ENCODE peak calls at places on chromosomes 13 and 19, in six cellular contexts. Y is neural progenitor cell, T is tibial nerve, N is Peyer's patch, A is PC-9, U is pancreas. V is an unnamed sample. For H3K27me3, the result is how much of the 10 kb centered on the place peaks cover.

GRCh38 chr19:51064534-51065220 is at the start of gene KLK13:
- DNase-seq in A (peak), U (peak), T (no peak), N (no peak), Y (peak), V (no peak)

GRCh38 chr19:32652893-32653625 is 21.9 kb downstream of the ANKRD27 start:
- DNase-seq in T (peak), Y (no peak), U (peak), N (peak), A (peak), V (no peak)

GRCh38 chr19:32308436-32309077 is 36.9 kb upstream of the ZNF507 start:
- DNase-seq in T (no peak), N (no peak), A (no peak), U (no peak), Y (no peak), V (no peak)

GRCh38 chr13:111874981-111875380 is 192.0 kb upstream of the SOX1 start:
- DNase-seq in U (no peak), A (no peak), Y (no peak), T (no peak), N (no peak), V (no peak)

GRCh38 chr19:13234518-13234917 is 84.3 kb downstream of the IER2 start:
- DNase-seq in U (no peak), A (no peak), T (peak), N (peak), Y (peak), V (peak)

GRCh38 chr13:74191036-74191809 is 57.0 kb upstream of the KLF12 start:
- DNase-seq in T (no peak), Y (peak), U (no peak), N (no peak), A (no peak), V (no peak)

GRCh38 chr13:37602743-37603381 is 4.3 kb upstream of the POSTN start:
- DNase-seq in A (no peak), U (no peak), T (no peak), Y (no peak), N (no peak), V (no peak)

GRCh38 chr19:3365447-3366103 is 808 bp upstream of the NFIC start:
- DNase-seq in T (peak), Y (no peak), A (peak), N (no peak), U (peak), V (no peak)

GRCh38 chr19:43674630-43674982 is 4.6 kb upstream of the PLAUR start:
- DNase-seq in U (no peak), N (no peak), Y (no peak), T (no peak), A (no peak), V (no peak)

GRCh38 chr13:75635621-75636338 is at the start of gene LMO7:
- DNase-seq in U (peak), T (peak), A (peak), Y (peak), N (peak), V (no peak)

GRCh38 chr19:51366999-51367564 is 894 bp upstream of the ETFB start:
- DNase-seq in T (no peak), Y (no peak), N (no peak), U (peak), A (no peak), V (no peak)

GRCh38 chr19:15213715-15214381 is 13.1 kb upstream of the NOTCH3 start:
- DNase-seq in T (no peak), N (no peak), A (no peak), U (peak), Y (no peak), V (no peak)

GRCh38 chr19:48646192-48646911 is 365 bp upstream of the CA11 start:
- DNase-seq in A (peak), N (peak), U (peak), Y (peak), T (peak), V (peak)

GRCh38 chr19:29660835-29661234 is 4.4 kb upstream of the PLEKHF1 start:
- DNase-seq in Y (no peak), A (no peak), N (no peak), T (no peak), U (no peak), V (no peak)

GRCh38 chr13:75368167-75368566 is 113.8 kb downstream of the TBC1D4 start:
- DNase-seq in U (no peak), A (no peak), Y (no peak), N (no peak), T (peak), V (no peak)

GRCh38 chr13:28585557-28585956 is 73.4 kb upstream of the POMP start:
- DNase-seq in Y (no peak), A (no peak), U (no peak), N (no peak), T (no peak), V (no peak)

GRCh38 chr13:80082396-80083096 is 258.4 kb downstream of the SPRY2 start:
- DNase-seq in U (no peak), Y (no peak), A (no peak), N (no peak), T (no peak), V (no peak)

GRCh38 chr19:34841780-34842179 is 68.8 kb upstream of the ZNF599 start:
- DNase-seq in N (no peak), Y (peak), A (no peak), U (no peak), T (no peak), V (no peak)

GRCh38 chr19:42246143-42246868 is 3.9 kb upstream of the GSK3A start:
- DNase-seq in N (peak), U (peak), Y (peak), A (peak), T (peak), V (no peak)

GRCh38 chr13:100610399-100611347 is 22.1 kb upstream of the GGACT start:
- DNase-seq in T (no peak), N (no peak), A (no peak), Y (no peak), U (no peak), V (peak)

GRCh38 chr13:25816239-25816638 is 235.6 kb downstream of the SHISA2 start:
- DNase-seq in U (no peak), N (no peak), T (no peak), Y (no peak), A (no peak), V (no peak)

GRCh38 chr19:42568006-42568405 is 26.7 kb downstream of the CEACAM8 start:
- DNase-seq in U (no peak), T (no peak), N (no peak), Y (no peak), A (no peak), V (no peak)

GRCh38 chr13:112831801-112832200 is 137.2 kb upstream of the MCF2L start:
- DNase-seq in A (no peak), Y (no peak), N (no peak), U (no peak), T (no peak), V (no peak)

GRCh38 chr19:55923556-55923955 is 8.6 kb downstream of the NLRP13 start:
- DNase-seq in A (no peak), T (no peak), U (no peak), N (no peak), Y (no peak), V (no peak)

GRCh38 chr13:48571121-48571901 is 38.4 kb upstream of the RCBTB2 start:
- DNase-seq in U (no peak), N (no peak), A (no peak), T (peak), Y (no peak), V (no peak)

GRCh38 chr13:80048030-80048429 is 292.9 kb downstream of the SPRY2 start:
- DNase-seq in T (no peak), U (no peak), A (no peak), N (no peak), Y (no peak), V (no peak)

GRCh38 chr19:47275866-47276461 is 1.3 kb downstream of the INAFM1 start:
- DNase-seq in U (peak), Y (no peak), N (no peak), A (no peak), T (peak), V (no peak)
- H3K27me3 ChIP-seq in U (under half), Y (under half), N (under half), A (under half), T (under half), V (under half)

DNA sequence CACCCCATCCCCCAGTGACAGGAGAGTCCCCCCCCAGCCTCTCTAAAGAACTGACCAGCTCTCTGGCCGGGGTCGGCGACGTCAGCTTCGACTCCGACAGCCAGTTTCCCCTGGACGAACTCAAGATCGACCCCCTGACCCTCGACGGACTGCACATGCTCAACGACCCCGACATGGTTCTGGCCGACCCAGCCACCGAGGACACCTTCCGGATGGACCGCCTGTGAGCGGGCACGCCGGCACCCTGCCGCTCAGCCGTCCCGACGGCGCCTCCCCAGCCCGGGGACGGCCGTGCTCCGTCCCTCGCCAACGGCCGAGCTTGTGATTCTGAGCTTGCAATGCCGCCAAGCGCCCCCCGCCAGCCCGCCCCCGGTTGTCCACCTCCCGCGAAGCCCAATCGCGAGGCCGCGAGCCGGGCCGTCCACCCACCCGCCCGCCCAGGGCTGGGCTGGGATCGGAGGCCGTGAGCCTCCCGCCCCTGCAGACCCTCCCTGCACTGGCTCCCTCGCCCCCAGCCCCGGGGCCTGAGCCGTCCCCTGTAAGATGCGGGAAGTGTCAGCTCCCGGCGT is 13.9 kb downstream of the COMP start:
- DNase-seq in N (no peak), A (no peak), Y (peak), U (peak), T (no peak), V (no peak)
- H3K27me3 ChIP-seq in N (under half), A (under half), Y (half or more), U (under half), T (under half), V (under half)

GRCh38 chr13:44432595-44432994 is 59.0 kb downstream of the SERP2 start:
- DNase-seq in U (no peak), A (no peak), N (no peak), T (no peak), Y (no peak), V (no peak)
- H3K27me3 ChIP-seq in U (under half), A (under half), N (under half), T (under half), Y (under half), V (under half)

GRCh38 chr19:19068659-19069509 is 5.1 kb downstream of the SLC25A42 start:
- DNase-seq in N (no peak), T (no peak), U (no peak), A (no peak), Y (no peak), V (peak)
- H3K27me3 ChIP-seq in N (under half), T (under half), U (under half), A (under half), Y (under half), V (under half)

V was measured in GM06990.